ENCODE peak calls at places on chromosomes 13 and 19, in four cellular contexts. B is CD8-positive, alpha-beta T cell; A is body of pancreas; J is heart left ventricle. T is an unnamed sample.

GRCh38 chr19:58229255-58229639 is 533 bp downstream of the ZNF544 start:
- DNase-seq in J (no peak), A (no peak), B (no peak), T (no peak)

GRCh38 chr13:104015646-104016396 is 949.6 kb upstream of the SLC10A2 start:
- DNase-seq in A (no peak), B (no peak), J (no peak), T (no peak)

GRCh38 chr13:93925976-93926375 is 553.5 kb downstream of the DCT start:
- DNase-seq in B (no peak), A (no peak), J (no peak), T (no peak)

GRCh38 chr13:21134475-21134874 is 41.9 kb downstream of the SKA3 start:
- DNase-seq in A (no peak), J (no peak), B (no peak), T (no peak)

GRCh38 chr13:75760182-75760981 is 124.3 kb downstream of the LMO7 start:
- DNase-seq in B (no peak), J (peak; percentile 33), A (peak; percentile 89), T (no peak)

GRCh38 chr13:113137656-113138292 is 15.2 kb downstream of the F10 start:
- DNase-seq in B (no peak), J (no peak), A (no peak), T (no peak)

GRCh38 chr19:18424122-18424889 is 5.1 kb downstream of the SSBP4 start:
- DNase-seq in A (no peak), B (no peak), J (no peak), T (no peak)

GRCh38 chr13:51869921-51870320 is 8.2 kb downstream of the CCDC70 start:
- DNase-seq in A (no peak), J (no peak), B (no peak), T (no peak)

GRCh38 chr13:79096099-79096498 is 310.0 kb downstream of the RBM26 start:
- DNase-seq in A (no peak), J (no peak), B (no peak), T (no peak)

GRCh38 chr19:45352914-45353796 is 12.6 kb downstream of the KLC3 start:
- DNase-seq in B (no peak), A (no peak), J (no peak), T (peak; percentile 64)

GRCh38 chr19:29528946-29529645 is 3.3 kb downstream of the VSTM2B start:
- DNase-seq in A (no peak), J (peak; percentile 17), B (no peak), T (no peak)
- H3K4me3 ChIP-seq in A (no peak overlapping the region), J (peak overlapping the region; percentile 23), B (peak overlapping the region; percentile 37), T (no peak overlapping the region)

GRCh38 chr13:23574421-23574820 is 4.2 kb downstream of the TNFRSF19 start:
- DNase-seq in A (no peak), J (no peak), B (no peak), T (no peak)

GRCh38 chr13:23570099-23570926 is at the start of gene TNFRSF19:
- DNase-seq in B (no peak), J (peak; percentile 84), A (peak; percentile 37), T (no peak)

GRCh38 chr13:23567792-23568480 is 2.3 kb upstream of the TNFRSF19 start:
- DNase-seq in A (no peak), J (no peak), B (no peak), T (no peak)

GRCh38 chr13:23572836-23573235 is 2.6 kb downstream of the TNFRSF19 start:
- DNase-seq in A (no peak), J (no peak), B (no peak), T (no peak)

DNA sequence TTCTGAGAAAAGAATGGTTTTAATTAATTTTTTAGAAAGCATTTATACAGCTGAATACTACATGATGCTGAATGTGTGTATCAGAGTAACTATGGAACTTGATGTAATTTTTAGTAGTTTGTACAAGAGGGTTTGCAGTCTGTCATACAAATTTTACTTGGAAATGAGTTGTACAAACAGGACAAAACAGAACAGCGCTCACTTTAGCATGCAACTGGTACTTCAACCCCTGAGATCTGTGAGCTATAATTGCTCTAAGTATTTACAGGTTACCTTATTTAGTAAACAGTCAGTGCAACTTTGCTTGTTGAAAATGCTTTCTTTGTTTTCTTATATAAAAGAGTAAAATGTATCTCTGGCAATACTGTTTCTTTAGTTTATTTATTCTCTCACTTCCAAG is 719 bp downstream of the TNFRSF19 start:
- DNase-seq in A (no peak), J (no peak), B (no peak), T (no peak)
- TF ChIP-seq CTCF in A (no peak), J (peak; percentile 18), B (no peak), T (no peak)

DNA sequence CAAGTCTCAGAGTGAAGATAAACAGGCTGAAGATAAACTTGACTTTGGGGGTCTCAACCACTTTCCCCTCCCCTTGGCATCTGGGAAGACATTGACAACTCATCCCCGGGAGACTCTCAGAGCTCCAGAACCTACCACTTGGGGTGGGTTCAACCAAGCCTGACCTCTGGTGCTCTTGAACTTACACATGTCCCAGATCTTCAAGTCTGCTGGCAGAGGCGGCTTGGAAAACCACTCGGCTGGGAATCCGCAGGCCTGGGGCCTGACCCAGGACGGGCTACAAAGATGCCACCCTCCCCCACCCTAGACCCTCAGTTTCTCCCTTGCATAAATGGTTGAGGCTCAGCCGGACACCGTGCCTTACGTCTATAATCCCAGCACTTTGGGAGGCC is 512 bp downstream of the LRRC8E start:
- DNase-seq in J (no peak), B (no peak), A (no peak), T (no peak)
- H3K27ac ChIP-seq in J (no peak overlapping the region), B (no peak overlapping the region), A (peak overlapping the region; percentile 81), T (no peak overlapping the region)

GRCh38 chr19:43408043-43408442 is 6.6 kb upstream of the TEX101 start:
- DNase-seq in A (no peak), B (no peak), J (no peak), T (peak; percentile 63)
- H3K4me3 ChIP-seq in A (no peak overlapping the region), B (no peak overlapping the region), J (no peak overlapping the region), T (no peak overlapping the region)

T was measured in RWPE2.